ENCODE peak calls at places on chromosomes 2 and 18, in five cellular contexts. C is pancreas, T is DND-41, R is fibroblast of lung, W is GM23248. Z is an unnamed sample. For H3K36me3 and H3K4me1, the result is how much of the 10 kb centered on the place peaks cover.

GRCh38 chr2:11746376-11746806 is at the start of gene LPIN1:
- DNase-seq in R (peak), T (peak), W (peak), C (peak), Z (peak)

GRCh38 chr2:237912271-237913192 is 53.1 kb downstream of the RAMP1 start:
- DNase-seq in W (no peak), C (no peak), R (no peak), T (no peak), Z (no peak)

GRCh38 chr18:11246466-11246865 is 97.1 kb upstream of the PIEZO2 start:
- DNase-seq in C (no peak), W (peak), T (no peak), R (no peak), Z (no peak)

GRCh38 chr2:207071820-207072219 is 93.9 kb downstream of the KLF7 start:
- DNase-seq in C (no peak), T (no peak), W (no peak), R (no peak), Z (no peak)

GRCh38 chr2:240787521-240788472 is 32.2 kb downstream of the KIF1A start:
- DNase-seq in C (peak), W (no peak), R (no peak), T (no peak), Z (no peak)

GRCh38 chr2:164847966-164848365 is 6.3 kb upstream of the COBLL1 start:
- DNase-seq in R (peak), T (no peak), W (no peak), C (no peak), Z (no peak)

GRCh38 chr2:54318810-54319209 is 62.8 kb upstream of the TSPYL6 start:
- DNase-seq in R (no peak), C (no peak), W (no peak), T (no peak), Z (no peak)

GRCh38 chr2:96939415-96939814 is 47.0 kb downstream of the FAM178B start:
- DNase-seq in T (no peak), R (no peak), C (no peak), W (no peak), Z (no peak)

GRCh38 chr2:216665717-216666116 is 29.6 kb downstream of the IGFBP5 start:
- DNase-seq in R (no peak), T (peak), C (peak), W (no peak), Z (peak)

GRCh38 chr2:74573747-74574562 is 19.4 kb downstream of the DOK1 start:
- DNase-seq in T (peak), W (peak), C (no peak), R (peak), Z (no peak)

GRCh38 chr2:134758632-134759031 is 39.8 kb upstream of the TMEM163 start:
- DNase-seq in W (no peak), R (no peak), T (no peak), C (no peak), Z (no peak)

GRCh38 chr2:43818761-43819160 is 19.9 kb downstream of the ABCG5 start:
- DNase-seq in R (peak), W (peak), T (no peak), C (no peak), Z (no peak)

GRCh38 chr18:31454066-31454708 is 6.6 kb downstream of the DSG3 start:
- DNase-seq in C (no peak), R (peak), T (no peak), W (peak), Z (no peak)

GRCh38 chr2:113133696-113134558 is 6.5 kb downstream of the IL1RN start:
- DNase-seq in W (peak), C (no peak), R (peak), T (no peak), Z (no peak)

GRCh38 chr2:216989335-216990129 is 129.7 kb upstream of the TNP1 start:
- DNase-seq in W (peak), T (no peak), C (no peak), R (peak), Z (no peak)

GRCh38 chr2:27839022-27839618 is 51.1 kb downstream of the RBKS start:
- DNase-seq in T (no peak), W (no peak), C (no peak), R (no peak), Z (no peak)

GRCh38 chr18:55185391-55185790 is 226.1 kb upstream of the CCDC68 start:
- DNase-seq in W (peak), R (peak), T (no peak), C (no peak), Z (no peak)

GRCh38 chr2:74712223-74713053 is 58.4 kb downstream of the SEMA4F start:
- DNase-seq in R (no peak), T (no peak), W (peak), C (no peak), Z (no peak)

GRCh38 chr2:202376460-202377307 is 557 bp downstream of the BMPR2 start:
- DNase-seq in R (no peak), W (peak), T (peak), C (peak), Z (no peak)

GRCh38 chr2:188786368-188786781 is 187.8 kb upstream of the COL3A1 start:
- DNase-seq in C (no peak), W (peak), T (no peak), R (peak), Z (no peak)

GRCh38 chr2:27370816-27371620 is 602 bp downstream of the SNX17 start:
- DNase-seq in C (no peak), T (peak), R (peak), W (peak), Z (peak)

GRCh38 chr18:31444142-31444541 is 3.4 kb upstream of the DSG3 start:
- DNase-seq in C (no peak), T (no peak), R (no peak), W (no peak), Z (no peak)

GRCh38 chr18:63534615-63535014 is 7.6 kb upstream of the SERPINB12 start:
- DNase-seq in R (no peak), W (no peak), C (no peak), T (no peak), Z (no peak)

GRCh38 chr2:71675296-71675695 is 221.9 kb downstream of the DYSF start:
- DNase-seq in C (peak), R (no peak), W (no peak), T (no peak), Z (peak)

GRCh38 chr2:162890690-162891311 is 52.2 kb upstream of the KCNH7 start:
- DNase-seq in W (peak), R (peak), C (peak), T (peak), Z (peak)

GRCh38 chr2:216700778-216701177 is 5.4 kb upstream of the IGFBP5 start:
- DNase-seq in C (no peak), R (no peak), W (no peak), T (no peak), Z (no peak)

GRCh38 chr2:233152541-233152940 is 92.4 kb downstream of the INPP5D start:
- DNase-seq in R (peak), T (no peak), C (peak), W (peak), Z (no peak)
- H3K36me3 ChIP-seq in R (under half), T (half or more), C (under half), W (under half), Z (under half)

GRCh38 chr2:46850742-46851141 is 64.9 kb downstream of the MCFD2 start:
- DNase-seq in T (no peak), R (peak), C (peak), W (peak), Z (no peak)

GRCh38 chr2:46847726-46848421 is 67.7 kb downstream of the MCFD2 start:
- DNase-seq in W (peak), R (peak), C (no peak), T (no peak), Z (no peak)

GRCh38 chr2:46848446-46848845 is 67.2 kb downstream of the MCFD2 start:
- DNase-seq in T (no peak), C (no peak), R (peak), W (peak), Z (no peak)

GRCh38 chr2:46849741-46850474 is 65.7 kb downstream of the MCFD2 start:
- DNase-seq in T (no peak), C (peak), W (peak), R (peak), Z (no peak)

GRCh38 chr2:46849080-46849715 is 66.4 kb downstream of the MCFD2 start:
- DNase-seq in T (no peak), R (peak), W (peak), C (no peak), Z (no peak)
- H3K4me1 ChIP-seq in T (under half), R (under half), W (half or more), C (under half), Z (under half)

DNA sequence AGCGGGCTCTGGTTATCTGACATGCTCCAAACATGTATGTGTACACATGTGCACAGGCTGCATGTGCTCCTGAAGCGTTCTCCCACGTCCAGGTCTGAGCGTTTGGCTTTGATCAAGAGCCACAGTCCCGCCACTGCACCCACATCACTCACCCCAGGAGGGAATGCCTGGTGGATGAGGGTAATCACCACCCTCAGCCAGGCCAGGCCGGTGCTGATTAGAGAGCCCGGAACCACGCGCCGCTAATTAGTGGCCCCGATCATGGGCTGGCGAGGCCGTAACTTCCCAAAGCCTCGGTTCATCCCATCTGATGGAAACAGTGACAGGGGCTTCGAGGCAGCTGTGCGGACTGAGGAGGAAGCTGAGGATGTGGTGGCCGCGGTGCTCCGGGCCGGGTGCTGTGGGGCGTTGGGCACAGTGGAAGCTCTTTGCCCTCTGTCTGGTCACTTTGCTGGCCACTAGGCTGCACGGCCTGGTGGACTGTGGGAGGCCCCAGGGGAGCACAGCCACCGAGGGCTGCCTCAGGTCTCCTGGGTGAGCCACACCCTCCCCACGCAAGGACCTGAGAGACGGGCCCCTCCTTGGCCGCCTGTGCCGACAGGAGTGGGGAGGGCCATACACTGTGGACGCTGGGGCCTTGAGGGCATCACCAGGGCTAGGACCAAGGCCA is 219.4 kb downstream of the TWIST2 start:
- DNase-seq in T (no peak), C (no peak), W (no peak), R (no peak), Z (no peak)
- H3K36me3 ChIP-seq in T (half or more), C (under half), W (under half), R (under half), Z (under half)

GRCh38 chr2:229761663-229762062 is 47.3 kb upstream of the DNER start:
- DNase-seq in C (no peak), R (no peak), W (no peak), T (no peak), Z (no peak)
- H3K4me1 ChIP-seq in C (under half), R (under half), W (under half), T (under half), Z (under half)

GRCh38 chr2:190922411-190922810 is 41.8 kb downstream of the GLS start:
- DNase-seq in T (no peak), W (no peak), R (peak), C (no peak), Z (no peak)
- H3K36me3 ChIP-seq in T (half or more), W (half or more), R (under half), C (under half), Z (half or more)

DNA sequence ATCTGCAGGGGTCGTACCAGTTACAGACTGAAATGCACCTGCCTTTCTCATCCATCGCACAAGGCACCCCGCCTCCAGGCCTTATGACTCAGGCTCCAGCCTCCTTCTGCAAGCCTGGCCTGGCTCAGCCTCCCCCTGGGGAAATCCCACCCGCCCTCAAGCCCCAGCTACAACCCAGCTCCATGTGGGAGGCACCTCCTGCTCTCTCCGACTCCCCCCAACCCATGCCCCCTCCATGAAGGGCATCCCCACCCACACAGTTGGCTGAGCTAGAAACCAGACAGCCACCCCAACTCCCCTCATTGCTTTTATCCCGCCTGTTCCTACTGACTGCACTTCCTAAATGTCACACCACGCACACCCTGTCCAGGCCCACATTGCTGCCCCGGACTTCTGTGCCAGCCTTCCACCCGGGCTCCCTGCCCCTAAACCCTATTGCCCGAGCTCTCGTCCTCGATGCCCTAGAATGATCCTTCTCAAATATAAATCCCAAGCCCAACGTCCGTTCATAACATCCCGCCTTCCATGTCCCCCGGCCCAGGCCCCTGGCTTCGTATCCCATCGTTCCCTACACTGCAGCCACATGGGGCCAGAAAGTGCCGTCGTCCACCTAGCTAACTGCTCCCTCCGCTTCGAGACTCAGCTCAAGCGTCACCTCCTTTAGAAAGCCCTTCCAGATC is 9.9 kb downstream of the DNMT3A start:
- DNase-seq in R (no peak), W (peak), C (peak), T (no peak), Z (no peak)
- H3K4me1 ChIP-seq in R (under half), W (under half), C (under half), T (under half), Z (under half)

GRCh38 chr2:69807821-69808540 is 21.5 kb upstream of the GMCL1 start:
- DNase-seq in T (no peak), C (no peak), W (no peak), R (no peak), Z (no peak)
- H3K36me3 ChIP-seq in T (under half), C (under half), W (under half), R (under half), Z (under half)